ENCODE peak calls at places on chromosomes 12 and 14, in five cellular contexts. P, J, Z, D and A are unnamed samples.
A peak's percentile ranks its signal among the peaks of the same experiment; 100 is the strongest.

GRCh38 chr12:69239922-69240624 is 704 bp downstream of the CPSF6 start:
- DNase-seq in Z (no peak), D (no peak), J (peak; percentile 67), P (no peak), A (peak; percentile 60)

GRCh38 chr12:71947645-71948105 is 9.0 kb downstream of the TPH2 start:
- DNase-seq in P (peak; percentile 85), Z (no peak), J (peak; percentile 64), D (no peak), A (peak; percentile 71)

GRCh38 chr14:22839159-22839779 is 2.9 kb downstream of the MMP14 start:
- DNase-seq in D (no peak), Z (no peak), J (no peak), P (no peak), A (no peak)

GRCh38 chr12:107477946-107478610 is 207.5 kb upstream of the PWP1 start:
- DNase-seq in P (no peak), J (no peak), D (no peak), Z (no peak), A (no peak)

GRCh38 chr14:106508216-106508615 is 981.8 kb downstream of the TMEM121 start:
- DNase-seq in Z (no peak), P (no peak), J (no peak), D (no peak), A (no peak)

GRCh38 chr12:91620949-91621348 is 438.3 kb upstream of the DCN start:
- DNase-seq in Z (no peak), J (no peak), D (no peak), P (no peak), A (no peak)

GRCh38 chr12:22275847-22276246 is 58.7 kb downstream of the ST8SIA1 start:
- DNase-seq in D (no peak), J (no peak), Z (no peak), P (no peak), A (no peak)

GRCh38 chr14:60250318-60251035 is 1.5 kb downstream of the PPM1A start:
- DNase-seq in Z (no peak), J (no peak), D (no peak), P (peak; percentile 49), A (no peak)

GRCh38 chr14:70934502-70935134 is 27.4 kb downstream of the PCNX1 start:
- DNase-seq in D (no peak), Z (peak; percentile 34), P (peak; percentile 29), J (no peak), A (no peak)

GRCh38 chr12:116337312-116337711 is 59.8 kb upstream of the MED13L start:
- DNase-seq in D (no peak), J (no peak), P (no peak), Z (no peak), A (no peak)

GRCh38 chr12:40226652-40227051 is 1.9 kb downstream of the LRRK2 start:
- DNase-seq in P (no peak), D (peak; percentile 7), Z (no peak), J (no peak), A (no peak)

GRCh38 chr12:48542300-48542928 is 17.0 kb downstream of the OR8S1 start:
- DNase-seq in D (peak; percentile 54), P (peak; percentile 27), J (peak; percentile 66), Z (no peak), A (no peak)

GRCh38 chr12:41907036-41907435 is 237.6 kb downstream of the GXYLT1 start:
- DNase-seq in D (no peak), J (no peak), Z (no peak), P (no peak), A (peak; percentile 16)

GRCh38 chr12:26135010-26135420 is 10.2 kb upstream of the BHLHE41 start:
- DNase-seq in J (no peak), Z (no peak), D (no peak), P (no peak), A (no peak)

GRCh38 chr14:21231020-21231652 is 38.1 kb downstream of the HNRNPC start:
- DNase-seq in Z (no peak), P (no peak), J (no peak), D (no peak), A (no peak)

GRCh38 chr12:124481772-124482566 is 85.4 kb downstream of the NCOR2 start:
- DNase-seq in Z (no peak), J (no peak), P (no peak), D (no peak), A (no peak)

GRCh38 chr12:100401660-100402059 is 44.8 kb downstream of the SLC17A8 start:
- DNase-seq in P (no peak), Z (no peak), J (peak; percentile 14), D (no peak), A (no peak)

GRCh38 chr14:53603994-53604393 is 352.6 kb downstream of the BMP4 start:
- DNase-seq in P (no peak), Z (no peak), D (no peak), J (no peak), A (no peak)

GRCh38 chr14:77376380-77376770 is 519 bp downstream of the TMED8 start:
- DNase-seq in D (peak; percentile 19), J (peak; percentile 64), Z (no peak), P (no peak), A (peak; percentile 32)

GRCh38 chr14:104550849-104551728 is 28.5 kb upstream of the C14orf180 start:
- DNase-seq in J (no peak), Z (no peak), P (no peak), D (no peak), A (peak; percentile 8)

GRCh38 chr14:26984318-26985177 is 386.7 kb upstream of the NOVA1 start:
- DNase-seq in Z (no peak), D (peak; percentile 11), J (peak; percentile 64), P (peak; percentile 64), A (peak; percentile 70)

GRCh38 chr12:7207866-7208612 is 18.6 kb downstream of the PEX5 start:
- DNase-seq in J (no peak), Z (no peak), P (no peak), D (no peak), A (no peak)

GRCh38 chr12:113425960-113426453 is 3.8 kb downstream of the SDSL start:
- DNase-seq in J (peak; percentile 81), P (no peak), D (no peak), Z (peak; percentile 25), A (peak; percentile 63)

GRCh38 chr12:130041983-130042812 is 120.1 kb upstream of the FZD10 start:
- DNase-seq in Z (no peak), P (no peak), J (peak; percentile 99), D (peak; percentile 51), A (peak; percentile 68)

GRCh38 chr12:116202433-116202832 is 75.1 kb downstream of the MED13L start:
- DNase-seq in P (no peak), Z (no peak), D (no peak), J (no peak), A (no peak)

GRCh38 chr12:132520421-132521199 is 30.7 kb downstream of the FBRSL1 start:
- DNase-seq in P (no peak), D (no peak), J (no peak), Z (no peak), A (no peak)

GRCh38 chr14:60655114-60655897 is 6.0 kb upstream of the SIX1 start:
- DNase-seq in P (no peak), D (no peak), J (peak; percentile 63), Z (no peak), A (no peak)

GRCh38 chr14:95504135-95505029 is 12.1 kb downstream of the SYNE3 start:
- DNase-seq in Z (no peak), J (no peak), P (no peak), D (no peak), A (no peak)

GRCh38 chr12:128191380-128191779 is 75.6 kb upstream of the TMEM132C start:
- DNase-seq in D (no peak), Z (no peak), P (no peak), J (no peak), A (no peak)

GRCh38 chr14:58772814-58773620 is 135.3 kb downstream of the DACT1 start:
- DNase-seq in D (no peak), Z (no peak), P (no peak), J (no peak), A (no peak)

GRCh38 chr14:33430414-33430813 is 491.7 kb downstream of the NPAS3 start:
- DNase-seq in Z (no peak), P (no peak), D (no peak), J (no peak), A (no peak)

GRCh38 chr12:8577879-8578278 is 34.8 kb downstream of the AICDA start:
- DNase-seq in D (no peak), J (no peak), P (no peak), Z (no peak), A (no peak)

DNA sequence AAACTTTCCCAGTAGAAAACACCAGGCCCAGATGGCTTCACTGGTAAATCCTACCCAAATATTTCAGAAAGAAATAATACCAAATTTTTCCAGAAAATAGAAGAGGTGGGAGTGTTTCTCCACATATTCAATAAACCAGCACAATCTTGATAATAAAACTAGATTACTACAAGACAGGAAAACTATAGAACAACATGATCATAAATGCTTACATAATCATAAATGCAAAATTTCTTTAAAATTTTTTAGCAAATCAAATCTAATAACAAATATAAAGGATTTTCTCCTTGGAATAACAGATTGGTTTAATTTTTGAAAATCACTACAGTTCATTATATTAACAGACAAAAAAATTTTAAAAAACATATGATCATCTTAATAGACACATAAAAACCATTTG is 294.5 kb downstream of the BCL11B start:
- DNase-seq in D (no peak), Z (no peak), P (no peak), J (no peak), A (no peak)
- TF ChIP-seq ATF2 in D (no peak), Z (no peak), P (no peak), J (no peak), A (no peak)

DNA sequence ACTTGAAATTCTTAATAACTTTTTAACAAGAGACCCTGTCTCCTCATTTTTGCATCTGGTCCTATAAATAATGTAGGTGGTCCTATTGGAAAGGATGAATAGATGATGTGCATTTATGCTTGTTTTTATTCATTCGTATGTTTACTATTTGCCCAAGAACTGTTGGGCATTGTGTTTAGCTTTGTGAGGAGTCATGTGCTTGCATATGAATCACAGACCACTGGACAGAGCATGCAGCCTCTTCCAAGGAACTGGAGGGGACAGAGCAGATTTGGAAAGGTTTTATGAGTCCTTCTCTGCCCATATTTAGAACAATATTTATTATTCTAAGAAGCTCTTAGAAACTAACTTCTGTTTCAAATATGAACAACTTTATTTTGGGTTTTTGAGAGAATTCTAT is 414.0 kb downstream of the SOX5 start:
- DNase-seq in D (no peak), J (no peak), P (no peak), Z (no peak), A (no peak)
- TF ChIP-seq CREB1 in D (no peak), J (no peak), P (no peak), Z (no peak), A (no peak)

DNA sequence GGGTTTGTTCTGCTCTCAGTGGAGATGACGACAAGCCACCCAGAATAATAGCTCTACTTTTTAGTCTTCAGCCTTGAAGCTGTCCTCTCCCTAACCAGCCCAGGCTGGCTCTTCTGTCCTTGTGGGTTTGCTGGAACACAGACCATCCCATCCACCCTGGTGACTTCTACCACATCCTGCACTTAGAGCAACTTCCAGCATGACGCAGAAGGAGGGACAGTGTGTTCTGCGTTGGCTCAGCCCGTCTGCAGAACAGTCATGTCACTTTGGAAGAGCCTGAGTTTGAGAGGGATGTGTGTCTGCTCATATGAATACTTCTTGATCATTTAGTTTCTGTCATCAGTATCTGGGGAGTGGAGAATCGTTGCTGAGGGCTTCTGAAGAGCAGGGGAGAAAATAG is 198.0 kb downstream of the CACNA1C start:
- DNase-seq in P (no peak), Z (no peak), D (no peak), J (no peak), A (no peak)
- TF ChIP-seq ATF2 in P (no peak), Z (no peak), D (no peak), J (no peak), A (no peak)

GRCh38 chr14:44361083-44361482 is 146.0 kb downstream of the FSCB start:
- DNase-seq in Z (no peak), P (no peak), D (no peak), J (no peak), A (no peak)
- TF ChIP-seq CREB1 in Z (no peak), P (no peak), D (no peak), J (no peak), A (no peak)

GRCh38 chr14:101227611-101228594 is 324.4 kb upstream of the RTL1 start:
- DNase-seq in Z (no peak), D (no peak), P (no peak), J (peak; percentile 43), A (no peak)
- TF ChIP-seq ATF2 in Z (no peak), D (no peak), P (no peak), J (no peak), A (no peak)